ENCODE peak calls at places on chromosomes 7 and 10, in nine cellular contexts. One of them, this sample, is unnamed.

GRCh38 chr7:121302214-121302745 is 26.5 kb upstream of the WNT16 start:
- DNase-seq in GM23248: peak
- DNase-seq in prostate gland: no peak
- DNase-seq in stimulated activated CD4-positive, alpha-beta T cell treated with anti-CD3 and anti-CD28 coated beads, Interleukin-15, amount 100 ng/mL, for 1 hour: no peak
- DNase-seq in NCI-H1417: no peak
- DNase-seq in neuronal stem cell: no peak
- DNase-seq in ACHN: no peak
- DNase-seq in HTR-8/SVneo: no peak
- DNase-seq in fibroblast of mammary gland: peak
- DNase-seq in this sample: no peak

GRCh38 chr10:80471715-80472233 is 17.7 kb downstream of the TSPAN14 start:
- DNase-seq in GM23248: no peak
- DNase-seq in prostate gland: no peak
- DNase-seq in stimulated activated CD4-positive, alpha-beta T cell treated with anti-CD3 and anti-CD28 coated beads, Interleukin-15, amount 100 ng/mL, for 1 hour: no peak
- DNase-seq in NCI-H1417: no peak
- DNase-seq in neuronal stem cell: no peak
- DNase-seq in ACHN: peak
- DNase-seq in HTR-8/SVneo: no peak
- DNase-seq in fibroblast of mammary gland: no peak
- DNase-seq in this sample: no peak

GRCh38 chr10:27564880-27565279 is 60.8 kb downstream of the RAB18 start:
- DNase-seq in GM23248: no peak
- DNase-seq in prostate gland: no peak
- DNase-seq in stimulated activated CD4-positive, alpha-beta T cell treated with anti-CD3 and anti-CD28 coated beads, Interleukin-15, amount 100 ng/mL, for 1 hour: no peak
- DNase-seq in NCI-H1417: no peak
- DNase-seq in neuronal stem cell: no peak
- DNase-seq in ACHN: no peak
- DNase-seq in HTR-8/SVneo: no peak
- DNase-seq in fibroblast of mammary gland: no peak
- DNase-seq in this sample: no peak

GRCh38 chr7:158664406-158664805 is 40.2 kb downstream of the NCAPG2 start:
- DNase-seq in GM23248: no peak
- DNase-seq in prostate gland: no peak
- DNase-seq in stimulated activated CD4-positive, alpha-beta T cell treated with anti-CD3 and anti-CD28 coated beads, Interleukin-15, amount 100 ng/mL, for 1 hour: no peak
- DNase-seq in NCI-H1417: no peak
- DNase-seq in neuronal stem cell: no peak
- DNase-seq in ACHN: no peak
- DNase-seq in HTR-8/SVneo: no peak
- DNase-seq in fibroblast of mammary gland: no peak
- DNase-seq in this sample: no peak

GRCh38 chr7:2283074-2283473 is 31.2 kb downstream of the SNX8 start:
- DNase-seq in GM23248: no peak
- DNase-seq in prostate gland: no peak
- DNase-seq in stimulated activated CD4-positive, alpha-beta T cell treated with anti-CD3 and anti-CD28 coated beads, Interleukin-15, amount 100 ng/mL, for 1 hour: no peak
- DNase-seq in NCI-H1417: no peak
- DNase-seq in neuronal stem cell: no peak
- DNase-seq in ACHN: no peak
- DNase-seq in HTR-8/SVneo: no peak
- DNase-seq in fibroblast of mammary gland: no peak
- DNase-seq in this sample: no peak

GRCh38 chr7:70457477-70458194 is 674.3 kb upstream of the GALNT17 start:
- DNase-seq in GM23248: no peak
- DNase-seq in prostate gland: no peak
- DNase-seq in stimulated activated CD4-positive, alpha-beta T cell treated with anti-CD3 and anti-CD28 coated beads, Interleukin-15, amount 100 ng/mL, for 1 hour: no peak
- DNase-seq in NCI-H1417: no peak
- DNase-seq in neuronal stem cell: no peak
- DNase-seq in ACHN: no peak
- DNase-seq in HTR-8/SVneo: no peak
- DNase-seq in fibroblast of mammary gland: no peak
- DNase-seq in this sample: no peak

GRCh38 chr10:76885815-76886214 is 751.8 kb downstream of the KCNMA1 start:
- DNase-seq in GM23248: peak
- DNase-seq in prostate gland: no peak
- DNase-seq in stimulated activated CD4-positive, alpha-beta T cell treated with anti-CD3 and anti-CD28 coated beads, Interleukin-15, amount 100 ng/mL, for 1 hour: no peak
- DNase-seq in NCI-H1417: no peak
- DNase-seq in neuronal stem cell: peak
- DNase-seq in ACHN: no peak
- DNase-seq in HTR-8/SVneo: no peak
- DNase-seq in fibroblast of mammary gland: peak
- DNase-seq in this sample: no peak

GRCh38 chr10:80542053-80542452 is 4.4 kb downstream of the SH2D4B start:
- DNase-seq in GM23248: no peak
- DNase-seq in prostate gland: no peak
- DNase-seq in stimulated activated CD4-positive, alpha-beta T cell treated with anti-CD3 and anti-CD28 coated beads, Interleukin-15, amount 100 ng/mL, for 1 hour: no peak
- DNase-seq in NCI-H1417: no peak
- DNase-seq in neuronal stem cell: no peak
- DNase-seq in ACHN: peak
- DNase-seq in HTR-8/SVneo: no peak
- DNase-seq in fibroblast of mammary gland: no peak
- DNase-seq in this sample: no peak

GRCh38 chr10:102994551-102995295 is 76.6 kb downstream of the CNNM2 start:
- DNase-seq in GM23248: no peak
- DNase-seq in prostate gland: no peak
- DNase-seq in stimulated activated CD4-positive, alpha-beta T cell treated with anti-CD3 and anti-CD28 coated beads, Interleukin-15, amount 100 ng/mL, for 1 hour: no peak
- DNase-seq in NCI-H1417: peak
- DNase-seq in neuronal stem cell: no peak
- DNase-seq in ACHN: no peak
- DNase-seq in HTR-8/SVneo: no peak
- DNase-seq in fibroblast of mammary gland: no peak
- DNase-seq in this sample: no peak

This sample was measured in endothelial cell.